ENCODE peak calls at places on chromosomes 4 and X, in five cellular contexts. J is aorta, B is cardiac muscle cell, V is ureter, P is AG08395. D is an unnamed sample.

GRCh38 chr4:3465698-3466671 is 2.9 kb downstream of the DOK7 start:
- DNase-seq in J (no peak), B (no peak), V (no peak), P (no peak), D (no peak)

GRCh38 chr4:138892483-138893386 is 122.8 kb upstream of the NOCT start:
- DNase-seq in J (no peak), B (no peak), V (no peak), P (no peak), D (no peak)

GRCh38 chrX:40097492-40098263 is at the start of gene BCOR:
- DNase-seq in J (peak), B (peak), V (peak), P (peak), D (peak)

GRCh38 chr4:38400946-38401345 is 263.1 kb upstream of the KLF3 start:
- DNase-seq in J (no peak), B (no peak), V (no peak), P (no peak), D (no peak)

GRCh38 chr4:36758312-36758690 is 476.9 kb downstream of the DTHD1 start:
- DNase-seq in J (no peak), B (no peak), V (no peak), P (no peak), D (no peak)

GRCh38 chrX:37921758-37922157 is 74.4 kb upstream of the DYNLT3 start:
- DNase-seq in J (no peak), B (no peak), V (no peak), P (peak), D (no peak)

GRCh38 chr4:110683600-110683999 is 60.7 kb upstream of the PITX2 start:
- DNase-seq in J (no peak), B (no peak), V (no peak), P (no peak), D (no peak)

GRCh38 chrX:127038065-127038464 is 218.5 kb downstream of the PRR32 start:
- DNase-seq in J (no peak), B (no peak), V (no peak), P (no peak), D (no peak)

GRCh38 chr4:39613093-39613656 is 25.5 kb downstream of the SMIM14 start:
- DNase-seq in J (no peak), B (no peak), V (no peak), P (peak), D (no peak)

GRCh38 chrX:144681501-144681900 is 565.8 kb upstream of the SPANXN1 start:
- DNase-seq in J (no peak), B (no peak), V (no peak), P (no peak), D (no peak)

GRCh38 chrX:77446840-77447239 is 349 bp upstream of the FGF16 start:
- DNase-seq in J (peak), B (peak), V (no peak), P (no peak), D (no peak)

GRCh38 chr4:110787781-110788180 is 164.9 kb upstream of the PITX2 start:
- DNase-seq in J (no peak), B (no peak), V (no peak), P (no peak), D (no peak)

GRCh38 chr4:144714166-144714565 is 68.2 kb downstream of the HHIP start:
- DNase-seq in J (no peak), B (no peak), V (no peak), P (no peak), D (no peak)

GRCh38 chr4:15784959-15785634 is 7.0 kb downstream of the CD38 start:
- DNase-seq in J (no peak), B (no peak), V (no peak), P (no peak), D (no peak)

GRCh38 chrX:119899125-119899524 is 3.4 kb downstream of the AKAP14 start:
- DNase-seq in J (no peak), B (no peak), V (no peak), P (no peak), D (no peak)

GRCh38 chr4:32199639-32200038 is 1479.5 kb downstream of the PCDH7 start:
- DNase-seq in J (no peak), B (no peak), V (no peak), P (no peak), D (no peak)

GRCh38 chrX:75784689-75785491 is at the start of gene MAGEE2:
- DNase-seq in J (no peak), B (no peak), V (no peak), P (no peak), D (no peak)

GRCh38 chr4:16745009-16745408 is 153.4 kb downstream of the LDB2 start:
- DNase-seq in J (no peak), B (peak), V (no peak), P (peak), D (no peak)

GRCh38 chrX:70452143-70452733 is 7.6 kb downstream of the DLG3 start:
- DNase-seq in J (peak), B (peak), V (peak), P (peak), D (peak)

GRCh38 chr4:158949094-158949493 is 153.8 kb upstream of the RAPGEF2 start:
- DNase-seq in J (no peak), B (peak), V (no peak), P (peak), D (no peak)

GRCh38 chrX:136745215-136746173 is 35.2 kb downstream of the ARHGEF6 start:
- DNase-seq in J (no peak), B (no peak), V (no peak), P (no peak), D (no peak)

GRCh38 chrX:9308426-9308825 is 156.4 kb upstream of the TBL1X start:
- DNase-seq in J (no peak), B (no peak), V (no peak), P (peak), D (no peak)

GRCh38 chr4:136691607-136692006 is 840.7 kb downstream of the PCDH18 start:
- DNase-seq in J (no peak), B (no peak), V (no peak), P (no peak), D (no peak)

GRCh38 chr4:67343162-67343561 is 202.1 kb downstream of the CENPC start:
- DNase-seq in J (no peak), B (no peak), V (no peak), P (no peak), D (no peak)

GRCh38 chr4:148649669-148650331 is 207.6 kb upstream of the NR3C2 start:
- DNase-seq in J (no peak), B (peak), V (no peak), P (no peak), D (no peak)

GRCh38 chr4:140637836-140638235 is 69.1 kb upstream of the UCP1 start:
- DNase-seq in J (no peak), B (peak), V (no peak), P (peak), D (no peak)

GRCh38 chr4:38117614-38118013 is 157.4 kb downstream of the PTTG2 start:
- DNase-seq in J (no peak), B (no peak), V (no peak), P (no peak), D (no peak)

GRCh38 chrX:2487366-2487765 is 13.4 kb downstream of the DHRSX start:
- DNase-seq in J (no peak), B (no peak), V (no peak), P (no peak), D (no peak)

GRCh38 chr4:48906283-48907173 is at the start of gene OCIAD2:
- DNase-seq in J (peak), B (peak), V (peak), P (peak), D (peak)

GRCh38 chrX:38929966-38930421 is 128.7 kb downstream of the MID1IP1 start:
- DNase-seq in J (peak), B (no peak), V (no peak), P (peak), D (no peak)

GRCh38 chrX:44071847-44072545 is 98.8 kb upstream of the NDP start:
- DNase-seq in J (no peak), B (no peak), V (no peak), P (peak), D (no peak)

D was measured in pancreas.